ENCODE peak calls at places on chromosomes 11 and 22, in four cellular contexts. G is colonic mucosa, C is AG04450, H is AG04449. N is an unnamed sample.

GRCh38 chr11:7154881-7155344 is 66.1 kb downstream of the RBMXL2 start:
- DNase-seq in G (no peak), C (no peak), H (no peak), N (no peak)

GRCh38 chr22:46110215-46110614 is 40.1 kb upstream of the PPARA start:
- DNase-seq in G (no peak), C (no peak), H (no peak), N (no peak)

GRCh38 chr11:68010058-68011041 is at the start of gene ALDH3B1:
- DNase-seq in G (peak; percentile 94), C (no peak), H (no peak), N (no peak)

GRCh38 chr22:28181332-28181731 is 262.3 kb upstream of the PITPNB start:
- DNase-seq in G (no peak), C (no peak), H (peak; percentile 59), N (no peak)

GRCh38 chr11:2178906-2179494 is 7.4 kb upstream of the TH start:
- DNase-seq in G (no peak), C (no peak), H (no peak), N (peak; percentile 29)

GRCh38 chr11:75490221-75491181 is 35.2 kb downstream of the GDPD5 start:
- DNase-seq in G (no peak), C (no peak), H (no peak), N (peak; percentile 20)

GRCh38 chr22:42939451-42939881 is 75.5 kb downstream of the PACSIN2 start:
- DNase-seq in G (peak; percentile 69), C (no peak), H (no peak), N (no peak)

GRCh38 chr11:32334822-32335221 is 100.5 kb downstream of the WT1 start:
- DNase-seq in G (peak; percentile 36), C (no peak), H (no peak), N (no peak)

GRCh38 chr11:121235057-121235456 is 57.5 kb upstream of the SC5D start:
- DNase-seq in G (no peak), C (no peak), H (no peak), N (no peak)

GRCh38 chr11:59240322-59240721 is 27.6 kb upstream of the MPEG1 start:
- DNase-seq in G (no peak), C (no peak), H (no peak), N (no peak)

GRCh38 chr11:133362156-133362555 is 170.1 kb downstream of the OPCML start:
- DNase-seq in G (no peak), C (no peak), H (no peak), N (no peak)

GRCh38 chr11:12226093-12226492 is 115.7 kb downstream of the MICAL2 start:
- DNase-seq in G (no peak), C (no peak), H (no peak), N (no peak)

GRCh38 chr22:40180403-40180802 is 2.7 kb downstream of the TNRC6B start:
- DNase-seq in G (no peak), C (no peak), H (no peak), N (no peak)

GRCh38 chr11:77353131-77353530 is 51.6 kb upstream of the GDPD4 start:
- DNase-seq in G (no peak), C (no peak), H (no peak), N (no peak)

GRCh38 chr11:107017433-107018227 is 646 bp downstream of the GUCY1A2 start:
- DNase-seq in G (no peak), C (no peak), H (no peak), N (no peak)

GRCh38 chr11:128470081-128470480 is 117.3 kb downstream of the ETS1 start:
- DNase-seq in G (no peak), C (no peak), H (no peak), N (no peak)

GRCh38 chr22:38954414-38955043 is 2.9 kb upstream of the APOBEC3A start:
- DNase-seq in G (no peak), C (no peak), H (no peak), N (no peak)

GRCh38 chr11:128686045-128686741 is 7.7 kb upstream of the FLI1 start:
- DNase-seq in G (no peak), C (no peak), H (no peak), N (no peak)

GRCh38 chr22:48369789-48370507 is 1457.7 kb downstream of the BRD1 start:
- DNase-seq in G (peak; percentile 41), C (no peak), H (no peak), N (no peak)

GRCh38 chr11:33542921-33543320 is 157.7 kb downstream of the C11orf91 start:
- DNase-seq in G (peak; percentile 49), C (no peak), H (no peak), N (no peak)

GRCh38 chr11:4118107-4118506 is 23.5 kb downstream of the RRM1 start:
- DNase-seq in G (no peak), C (no peak), H (no peak), N (no peak)

GRCh38 chr11:82858556-82859091 is 41.6 kb downstream of the PRCP start:
- DNase-seq in G (no peak), C (peak; percentile 23), H (peak; percentile 49), N (peak; percentile 37)

GRCh38 chr11:114623720-114624119 is 28.1 kb upstream of the NXPE4 start:
- DNase-seq in G (no peak), C (no peak), H (no peak), N (no peak)

GRCh38 chr11:11984563-11984962 is 23.9 kb downstream of the DKK3 start:
- DNase-seq in G (no peak), C (no peak), H (no peak), N (no peak)

GRCh38 chr11:6298605-6299004 is 21.7 kb downstream of the CAVIN3 start:
- DNase-seq in G (peak; percentile 21), C (no peak), H (no peak), N (no peak)

GRCh38 chr11:46247664-46248063 is 29.8 kb upstream of the CREB3L1 start:
- DNase-seq in G (peak; percentile 78), C (no peak), H (no peak), N (no peak)

GRCh38 chr11:62000539-62001446 is 33.4 kb upstream of the FTH1 start:
- DNase-seq in G (no peak), C (no peak), H (no peak), N (no peak)

GRCh38 chr11:118046051-118046963 is 30.6 kb upstream of the TMPRSS4 start:
- DNase-seq in G (no peak), C (no peak), H (no peak), N (no peak)

GRCh38 chr11:80524330-80524729 is 1083.5 kb upstream of the TENM4 start:
- DNase-seq in G (no peak), C (no peak), H (no peak), N (no peak)

GRCh38 chr11:108498046-108498815 is at the start of gene POGLUT3:
- DNase-seq in G (peak; percentile 53), C (no peak), H (no peak), N (no peak)

GRCh38 chr11:44852159-44852707 is 98.5 kb downstream of the TP53I11 start:
- DNase-seq in G (no peak), C (no peak), H (no peak), N (no peak)

GRCh38 chr11:70643642-70644041 is 245.3 kb downstream of the CTTN start:
- DNase-seq in G (no peak), C (no peak), H (no peak), N (no peak)

GRCh38 chr11:10265936-10266335 is 28.1 kb downstream of the SBF2 start:
- DNase-seq in G (no peak), C (no peak), H (no peak), N (no peak)

GRCh38 chr11:17711836-17712235 is 7.5 kb upstream of the MYOD1 start:
- DNase-seq in G (no peak), C (no peak), H (no peak), N (no peak)

GRCh38 chr11:71282581-71283351 is 30.4 kb upstream of the SHANK2 start:
- DNase-seq in G (peak; percentile 60), C (no peak), H (no peak), N (no peak)

GRCh38 chr22:46958649-46959048 is 196.2 kb downstream of the TBC1D22A start:
- DNase-seq in G (no peak), C (no peak), H (no peak), N (no peak)

GRCh38 chr11:40140560-40140959 is 1318.9 kb downstream of the LRRC4C start:
- DNase-seq in G (no peak), C (no peak), H (no peak), N (peak; percentile 28)

GRCh38 chr11:68036141-68036716 is 2.6 kb upstream of the TCIRG1 start:
- DNase-seq in G (no peak), C (no peak), H (no peak), N (no peak)

GRCh38 chr11:35765211-35765610 is 102.6 kb downstream of the TRIM44 start:
- DNase-seq in G (no peak), C (no peak), H (no peak), N (no peak)
- TF ChIP-seq CTCF in G (no peak), C (no peak), H (no peak), N (no peak)

DNA sequence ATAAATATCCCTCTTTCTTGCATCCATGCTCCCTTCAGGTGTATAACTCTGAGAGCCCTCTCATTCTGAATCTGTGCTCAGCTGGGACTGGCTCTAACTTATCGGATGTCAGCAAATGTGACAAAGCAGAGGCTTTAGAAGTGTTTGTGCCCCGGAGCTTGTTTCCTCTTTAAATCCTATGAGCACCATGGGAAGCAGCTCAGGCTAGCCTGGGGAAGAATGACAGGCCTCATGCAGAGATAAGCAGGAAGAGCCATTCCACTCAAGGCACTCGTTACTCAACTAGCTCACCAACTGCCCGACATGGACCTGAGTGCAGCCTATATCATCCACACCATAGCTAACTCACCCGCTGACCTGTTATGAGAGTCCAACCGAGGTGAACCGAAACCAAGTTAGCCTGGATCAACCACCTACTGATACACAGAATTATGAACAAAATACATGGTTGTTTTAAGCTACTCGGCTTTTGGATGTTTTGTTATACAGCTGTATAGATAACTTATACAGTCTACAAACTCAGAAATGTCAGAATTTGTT is 990.7 kb downstream of the NTM start:
- DNase-seq in G (no peak), C (no peak), H (no peak), N (no peak)
- H3K4me3 ChIP-seq in G (no peak overlapping the region), C (no peak overlapping the region), H (no peak overlapping the region), N (no peak overlapping the region)

DNA sequence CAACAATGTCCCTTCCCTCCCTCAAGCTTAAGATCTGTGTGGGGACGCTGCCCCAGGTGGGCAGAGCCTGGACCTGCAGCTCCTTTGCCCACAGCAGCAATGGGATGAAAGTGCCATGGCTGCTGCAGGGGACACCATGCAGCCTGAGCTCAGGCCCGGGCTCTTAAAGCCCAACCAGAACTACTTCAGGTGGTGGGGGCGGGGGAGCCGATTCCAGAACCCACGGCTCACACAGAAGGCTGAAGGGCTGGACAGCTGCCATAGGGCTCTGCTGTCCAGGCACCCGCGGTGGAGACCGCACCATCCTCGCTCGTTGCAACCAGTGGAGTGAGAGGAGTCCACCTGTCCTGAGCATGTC is 12.5 kb downstream of the CHID1 start:
- DNase-seq in G (no peak), C (no peak), H (no peak), N (no peak)
- TF ChIP-seq CTCF in G (no peak), C (peak; percentile 35), H (peak; percentile 49), N (peak; percentile 59)

GRCh38 chr22:49852898-49853894 is at the start of gene ZBED4:
- DNase-seq in G (peak; percentile 98), C (peak; percentile 85), H (peak; percentile 51), N (peak; percentile 87)

GRCh38 chr22:49855491-49855911 is 1.9 kb downstream of the ZBED4 start:
- DNase-seq in G (peak; percentile 59), C (no peak), H (no peak), N (no peak)

GRCh38 chr22:49856766-49857618 is 3.3 kb downstream of the ZBED4 start:
- DNase-seq in G (no peak), C (no peak), H (no peak), N (no peak)

GRCh38 chr22:49856343-49856742 is 2.7 kb downstream of the ZBED4 start:
- DNase-seq in G (no peak), C (no peak), H (no peak), N (no peak)

GRCh38 chr22:49853981-49854791 is 542 bp downstream of the ZBED4 start:
- DNase-seq in G (peak; percentile 61), C (no peak), H (no peak), N (no peak)
- H3K4me3 ChIP-seq in G (peak overlapping the region; percentile 61), C (peak overlapping the region; percentile 86), H (peak overlapping the region; percentile 82), N (peak overlapping the region; percentile 78)

N was measured in astrocyte of the cerebellum.